ENCODE peak calls at places on chromosome 10, in six cellular contexts. B is fibroblast of lung, O is brain microvascular endothelial cell, N is left ventricle myocardium superior, G is AG04450, S is NCI-H1092 treated with DMSO at 0.1 percent for 48 hours. H is an unnamed sample.
A peak's percentile ranks its signal among the peaks of the same experiment; 100 is the strongest.

GRCh38 chr10:63504145-63504881 is 16.9 kb upstream of the REEP3 start:
- DNase-seq in B (no peak), G (no peak), O (no peak), N (no peak), S (peak; percentile 18), H (no peak)

GRCh38 chr10:93445097-93445960 is 36.8 kb downstream of the MYOF start:
- DNase-seq in S (peak; percentile 88), B (peak; percentile 99), O (peak; percentile 99), G (peak; percentile 93), N (peak; percentile 88), H (peak; percentile 95)

GRCh38 chr10:91941426-91941825 is 17.9 kb downstream of the BTAF1 start:
- DNase-seq in G (no peak), S (no peak), O (no peak), B (peak; percentile 25), N (no peak), H (no peak)

GRCh38 chr10:119281581-119282071 is 74.3 kb downstream of the GRK5 start:
- DNase-seq in N (peak; percentile 92), O (no peak), G (no peak), S (peak; percentile 82), B (peak; percentile 32), H (no peak)

GRCh38 chr10:33484787-33485186 is 150.3 kb upstream of the NRP1 start:
- DNase-seq in S (no peak), B (no peak), G (no peak), O (no peak), N (no peak), H (peak; percentile 82)

GRCh38 chr10:126777726-126778125 is 107.2 kb upstream of the C10orf90 start:
- DNase-seq in O (no peak), B (no peak), S (no peak), G (no peak), N (no peak), H (no peak)

GRCh38 chr10:69089638-69090599 is 2.0 kb downstream of the SRGN start:
- DNase-seq in B (peak; percentile 57), N (no peak), S (no peak), O (peak; percentile 64), G (no peak), H (no peak)

GRCh38 chr10:97781541-97782331 is 9.9 kb upstream of the SFRP5 start:
- DNase-seq in N (no peak), G (no peak), S (no peak), O (no peak), B (no peak), H (no peak)

GRCh38 chr10:122034149-122034756 is 45.3 kb downstream of the TACC2 start:
- DNase-seq in G (no peak), O (no peak), B (peak; percentile 41), N (no peak), S (no peak), H (no peak)

GRCh38 chr10:52742723-52743122 is 29.9 kb downstream of the MBL2 start:
- DNase-seq in N (no peak), B (no peak), O (no peak), S (no peak), G (no peak), H (no peak)

GRCh38 chr10:86368987-86369386 is 2.4 kb upstream of the GRID1 start:
- DNase-seq in G (no peak), N (no peak), B (no peak), S (no peak), O (no peak), H (no peak)

GRCh38 chr10:81496626-81497025 is 378.4 kb upstream of the NRG3 start:
- DNase-seq in B (no peak), G (no peak), N (no peak), O (no peak), S (no peak), H (no peak)

GRCh38 chr10:21184216-21184615 is 287.1 kb upstream of the NEBL start:
- DNase-seq in O (peak; percentile 52), B (peak; percentile 23), N (no peak), S (peak; percentile 45), G (no peak), H (peak; percentile 91)

GRCh38 chr10:102461187-102462054 is 10.1 kb upstream of the C10orf95 start:
- DNase-seq in O (peak; percentile 74), G (no peak), S (peak; percentile 86), B (peak; percentile 75), N (peak; percentile 97), H (peak; percentile 31)

GRCh38 chr10:67818323-67818722 is 19.7 kb downstream of the DNAJC12 start:
- DNase-seq in B (peak; percentile 54), G (no peak), O (peak; percentile 78), S (no peak), N (no peak), H (no peak)

GRCh38 chr10:89513206-89513605 is 22.2 kb downstream of the SLC16A12 start:
- DNase-seq in G (no peak), B (no peak), N (no peak), O (no peak), S (no peak), H (no peak)

GRCh38 chr10:47372726-47373125 is 11.4 kb downstream of the ZNF488 start:
- DNase-seq in O (no peak), G (no peak), S (no peak), B (no peak), N (no peak), H (no peak)

GRCh38 chr10:23035569-23035968 is 59.8 kb upstream of the MSRB2 start:
- DNase-seq in B (no peak), O (peak; percentile 20), S (no peak), N (no peak), G (no peak), H (no peak)

GRCh38 chr10:126849646-126850045 is 55.6 kb upstream of the DOCK1 start:
- DNase-seq in G (no peak), N (no peak), B (no peak), S (no peak), O (no peak), H (no peak)

GRCh38 chr10:43671659-43672555 is 23.2 kb upstream of the ZNF32 start:
- DNase-seq in B (peak; percentile 63), N (peak; percentile 52), G (no peak), S (peak; percentile 4), O (peak; percentile 64), H (no peak)

GRCh38 chr10:124755581-124755980 is 11.4 kb upstream of the FAM53B start:
- DNase-seq in O (no peak), B (no peak), N (no peak), G (no peak), S (no peak), H (no peak)

GRCh38 chr10:50511512-50512213 is 112.1 kb downstream of the SGMS1 start:
- DNase-seq in B (peak; percentile 72), N (no peak), O (peak; percentile 47), S (no peak), G (no peak), H (no peak)

GRCh38 chr10:69574571-69574978 is 1.4 kb upstream of the NEUROG3 start:
- DNase-seq in G (no peak), B (no peak), S (no peak), N (no peak), O (no peak), H (no peak)

GRCh38 chr10:28532223-28532508 is 752 bp upstream of the WAC start:
- DNase-seq in N (no peak), B (peak; percentile 59), G (peak; percentile 6), O (no peak), S (no peak), H (no peak)

GRCh38 chr10:35643976-35644799 is 2.1 kb upstream of the FZD8 start:
- DNase-seq in B (no peak), G (no peak), N (peak; percentile 18), O (no peak), S (no peak), H (no peak)

GRCh38 chr10:34830527-34830926 is 15.4 kb upstream of the PARD3 start:
- DNase-seq in O (no peak), B (no peak), N (no peak), S (no peak), G (no peak), H (no peak)

GRCh38 chr10:84196083-84196482 is 1.7 kb downstream of the CDHR1 start:
- DNase-seq in O (no peak), B (no peak), S (peak; percentile 81), N (no peak), G (no peak), H (no peak)

GRCh38 chr10:55500931-55501559 is 700.0 kb upstream of the PCDH15 start:
- DNase-seq in O (peak; percentile 26), B (peak; percentile 21), N (no peak), G (no peak), S (no peak), H (no peak)

GRCh38 chr10:20822825-20823224 is 74.3 kb downstream of the NEBL start:
- DNase-seq in S (no peak), O (no peak), B (no peak), G (no peak), N (no peak), H (no peak)

GRCh38 chr10:103612462-103613365 is 119.2 kb downstream of the NEURL1 start:
- DNase-seq in N (no peak), B (peak; percentile 82), S (no peak), G (peak; percentile 54), O (peak; percentile 84), H (peak; percentile 45)

GRCh38 chr10:28177944-28178637 is 124.8 kb downstream of the MPP7 start:
- DNase-seq in B (peak; percentile 38), N (no peak), S (no peak), G (no peak), O (no peak), H (no peak)

GRCh38 chr10:89946106-89946505 is 244.7 kb downstream of the KIF20B start:
- DNase-seq in B (peak; percentile 23), O (no peak), N (no peak), G (no peak), S (no peak), H (no peak)

GRCh38 chr10:24691113-24691512 is 32.6 kb downstream of the ARHGAP21 start:
- DNase-seq in S (no peak), O (peak; percentile 44), B (no peak), G (no peak), N (no peak), H (peak; percentile 76)

GRCh38 chr10:92573091-92573797 is 649 bp downstream of the IDE start:
- DNase-seq in S (peak; percentile 12), N (no peak), G (no peak), B (peak; percentile 50), O (no peak), H (no peak)

GRCh38 chr10:124386186-124387077 is 32.3 kb downstream of the OAT start:
- DNase-seq in S (no peak), N (no peak), G (no peak), O (no peak), B (no peak), H (no peak)

H was measured in skeletal muscle cell.